ENCODE peak calls at places on chromosomes 6 and 20, in four cellular contexts. K, T, S and H are unnamed samples.

GRCh38 chr6:170087946-170088348 is 202.9 kb downstream of the DLL1 start:
- DNase-seq in K (peak), T (no peak), S (no peak), H (peak)

GRCh38 chr20:53547664-53548239 is 45.9 kb downstream of the ZNF217 start:
- DNase-seq in K (peak), T (peak), S (peak), H (peak)

GRCh38 chr6:140124498-140124897 is 750.0 kb upstream of the CITED2 start:
- DNase-seq in K (no peak), T (no peak), S (no peak), H (no peak)

GRCh38 chr6:131216277-131216676 is 81.0 kb downstream of the AKAP7 start:
- DNase-seq in K (no peak), T (no peak), S (peak), H (no peak)

GRCh38 chr6:106748547-106749207 is 119.3 kb downstream of the QRSL1 start:
- DNase-seq in K (no peak), T (no peak), S (no peak), H (no peak)

GRCh38 chr20:59032713-59033059 is 551 bp upstream of the ATP5F1E start:
- DNase-seq in K (no peak), T (no peak), S (peak), H (no peak)

GRCh38 chr6:71107935-71108420 is 151.1 kb upstream of the B3GAT2 start:
- DNase-seq in K (peak), T (no peak), S (peak), H (peak)

GRCh38 chr20:45835230-45836224 is 1.9 kb downstream of the SNX21 start:
- DNase-seq in K (peak), T (peak), S (no peak), H (peak)

GRCh38 chr20:15900443-15900842 is 672.8 kb downstream of the KIF16B start:
- DNase-seq in K (no peak), T (no peak), S (no peak), H (no peak)

GRCh38 chr6:139037490-139037889 is 8.9 kb downstream of the ABRACL start:
- DNase-seq in K (no peak), T (no peak), S (peak), H (no peak)

GRCh38 chr6:170438402-170438753 is 114.7 kb downstream of the PSMB1 start:
- DNase-seq in K (peak), T (peak), S (peak), H (peak)

GRCh38 chr6:24394777-24395437 is 7.8 kb upstream of the MRS2 start:
- DNase-seq in K (no peak), T (no peak), S (peak), H (no peak)

GRCh38 chr6:143969077-143969476 is 39.0 kb downstream of the PLAGL1 start:
- DNase-seq in K (no peak), T (no peak), S (no peak), H (no peak)

DNA sequence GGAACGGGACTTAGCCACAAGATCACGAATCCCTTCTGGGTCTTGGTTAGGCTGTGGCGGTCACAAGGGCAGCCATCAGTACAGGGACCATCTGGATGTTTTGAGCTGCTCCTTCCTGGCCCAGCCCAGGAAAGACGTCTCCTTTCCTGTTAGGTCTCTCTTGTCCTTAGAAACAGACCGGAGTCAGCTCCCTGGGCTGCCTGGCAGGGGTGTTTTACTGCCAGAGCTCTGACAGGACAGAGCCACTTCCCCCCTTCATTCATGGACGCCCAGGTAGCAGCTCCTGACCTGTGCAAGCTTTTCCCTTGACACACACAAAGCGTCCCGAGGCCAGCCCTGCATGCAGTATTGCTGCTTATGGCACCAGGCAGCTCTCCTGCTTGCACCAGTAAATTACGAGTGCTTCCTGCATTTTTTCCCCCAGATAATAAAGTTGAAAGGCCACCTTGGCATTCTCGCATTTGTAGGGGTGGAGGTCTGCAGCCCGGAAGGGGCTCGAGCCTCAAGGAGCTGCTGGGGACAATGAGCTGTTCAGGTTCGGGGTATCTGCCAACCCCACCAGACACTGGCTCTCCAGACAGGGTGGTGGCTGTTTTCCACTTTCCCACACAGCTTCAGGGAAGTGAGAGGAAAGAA is 87.4 kb downstream of the NOL4L start:
- DNase-seq in K (no peak), T (no peak), S (no peak), H (no peak)
- TF ChIP-seq CTCF in K (no peak), T (no peak), S (no peak), H (no peak)

DNA sequence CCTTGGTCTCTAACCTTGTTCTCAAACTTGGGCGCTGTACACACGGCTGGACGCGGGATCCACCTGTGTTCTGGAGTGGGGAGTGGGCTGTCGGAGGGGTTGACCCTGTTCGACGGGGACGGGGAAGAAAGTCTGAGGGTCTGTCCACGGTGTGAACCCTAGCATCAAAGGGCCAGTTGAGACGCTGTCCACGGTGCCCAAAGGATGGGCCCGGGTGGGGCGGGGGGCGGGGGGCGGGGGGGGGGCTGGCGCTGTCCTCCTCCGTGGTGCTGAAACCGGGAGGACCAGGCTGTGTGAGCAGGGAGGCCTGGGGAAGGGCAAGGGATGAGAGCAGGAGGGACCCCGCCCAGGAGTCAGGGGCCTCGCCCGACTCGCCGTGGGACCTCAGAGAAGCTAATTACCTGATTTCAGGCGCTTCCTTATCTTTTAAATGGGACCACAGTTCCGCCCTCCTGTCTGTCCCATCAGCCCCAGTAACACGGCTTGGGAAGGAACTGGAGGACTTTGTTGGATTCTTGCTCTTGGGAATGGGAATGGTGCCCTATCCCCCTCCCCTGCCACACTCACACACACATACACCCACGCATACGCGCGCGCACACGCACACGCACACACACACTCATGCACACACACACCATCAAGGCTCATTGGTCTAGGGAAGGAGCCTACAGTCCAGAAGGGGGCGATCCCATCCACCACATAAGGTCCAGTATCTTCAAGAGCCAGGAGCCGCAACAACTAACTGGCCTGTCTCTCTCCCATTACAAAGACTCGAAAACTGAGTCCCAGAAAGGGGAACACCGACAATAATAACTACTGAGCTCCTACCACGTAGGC is 1.0 kb upstream of the VSTM2L start:
- DNase-seq in K (peak), T (peak), S (peak), H (peak)
- H3K4me3 ChIP-seq in K (no peak), T (no peak), S (peak), H (no peak)

DNA sequence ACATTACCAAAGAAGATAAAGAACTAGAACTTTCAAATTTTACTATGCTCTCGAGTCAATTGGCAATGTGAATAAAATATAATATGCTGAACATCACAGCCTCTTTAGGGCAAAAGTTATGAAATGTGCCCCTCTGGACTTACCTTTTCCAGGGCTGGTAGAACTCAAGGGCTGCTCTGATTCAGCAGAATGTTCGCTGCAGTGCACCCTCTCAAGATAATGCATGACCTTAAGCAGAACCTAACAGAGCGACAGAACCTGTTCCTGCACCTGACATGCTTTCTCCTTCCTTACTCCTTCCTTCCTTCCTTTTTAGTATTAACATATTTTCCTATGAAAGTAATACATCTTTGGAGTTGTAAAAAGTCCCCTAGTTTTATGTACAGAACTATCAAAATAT is 65.4 kb upstream of the STXBP5 start:
- DNase-seq in K (no peak), T (no peak), S (no peak), H (no peak)
- H3K27ac ChIP-seq in K (no peak), T (no peak), S (no peak), H (no peak)

DNA sequence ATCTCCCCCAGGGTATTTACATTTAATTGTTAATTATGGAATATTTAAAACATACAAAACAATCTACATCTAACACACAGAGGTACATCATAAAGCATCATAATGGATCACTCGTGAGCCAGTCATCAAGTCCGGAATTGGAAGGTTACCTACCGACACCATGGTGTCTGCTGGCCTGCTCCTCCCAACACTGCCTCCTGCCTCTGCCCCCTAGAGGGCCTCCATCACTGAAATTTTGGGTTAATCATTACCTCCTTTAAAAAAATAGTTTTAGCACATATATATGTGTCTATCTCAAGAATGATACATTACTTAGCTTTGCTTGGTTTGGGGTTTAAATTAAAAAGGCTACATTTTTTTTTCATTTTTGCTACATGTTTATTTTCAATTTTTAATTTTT is 114.6 kb upstream of the PDE10A start:
- DNase-seq in K (no peak), T (no peak), S (no peak), H (no peak)
- TF ChIP-seq CTCF in K (no peak), T (no peak), S (peak), H (no peak)

GRCh38 chr6:27866370-27867050 is 45.7 kb downstream of the OR2B2 start:
- DNase-seq in K (no peak), T (no peak), S (peak), H (no peak)
- H3K4me3 ChIP-seq in K (peak), T (peak), S (peak), H (no peak)

GRCh38 chr6:41942045-41942851 is 640 bp upstream of the CCND3 start:
- DNase-seq in K (no peak), T (no peak), S (no peak), H (no peak)
- H3K27ac ChIP-seq in K (peak), T (peak), S (peak), H (no peak)

GRCh38 chr6:67935976-67936477 is 699.1 kb upstream of the ADGRB3 start:
- DNase-seq in K (no peak), T (no peak), S (no peak), H (no peak)

GRCh38 chr6:67933278-67933677 is 701.8 kb upstream of the ADGRB3 start:
- DNase-seq in K (peak), T (no peak), S (no peak), H (no peak)
- TF ChIP-seq CTCF in K (no peak), T (no peak), S (no peak), H (no peak)

GRCh38 chr6:84770521-84770920 is 6.1 kb upstream of the TBX18 start:
- DNase-seq in K (no peak), T (no peak), S (no peak), H (no peak)

GRCh38 chr6:84768442-84769174 is 4.2 kb upstream of the TBX18 start:
- DNase-seq in K (no peak), T (no peak), S (peak), H (no peak)

GRCh38 chr6:84766796-84767590 is 2.6 kb upstream of the TBX18 start:
- DNase-seq in K (no peak), T (no peak), S (no peak), H (no peak)

GRCh38 chr6:84767591-84768201 is 3.3 kb upstream of the TBX18 start:
- DNase-seq in K (no peak), T (no peak), S (no peak), H (no peak)

DNA sequence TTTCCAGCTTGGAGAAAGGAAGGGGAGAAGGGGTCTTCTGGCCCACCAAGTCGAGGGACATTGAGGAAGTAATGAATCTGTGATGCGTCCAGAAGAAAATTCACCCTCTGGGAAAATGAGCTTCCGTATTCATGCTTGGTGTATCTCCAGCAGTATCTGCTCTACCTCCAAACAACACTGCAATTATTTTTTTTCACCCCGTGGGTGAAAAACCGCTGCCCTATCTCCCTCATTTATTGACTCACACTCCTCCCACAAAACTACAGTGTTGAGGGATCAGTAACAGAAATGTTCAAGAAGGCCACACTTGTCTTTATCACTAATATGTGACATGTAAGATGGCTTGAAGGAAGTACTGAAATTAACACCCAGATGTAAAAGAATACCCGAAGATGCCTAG is 4.8 kb upstream of the TBX18 start:
- DNase-seq in K (no peak), T (no peak), S (peak), H (no peak)
- H3K4me3 ChIP-seq in K (no peak), T (no peak), S (no peak), H (no peak)